ENCODE peak calls at places on chromosomes 4 and X, in nine cellular contexts. One of them, this sample, is unnamed.

GRCh38 chr4:154507170-154507569 is 15.6 kb upstream of the DCHS2 start:
- DNase-seq in AG04450: no peak
- DNase-seq in breast epithelium: no peak
- DNase-seq in ascending aorta: no peak
- DNase-seq in lung: no peak
- DNase-seq in AG09309: no peak
- DNase-seq in ovary: no peak
- DNase-seq in PC-3: peak
- DNase-seq in mucosa of descending colon: no peak
- DNase-seq in this sample: no peak

GRCh38 chrX:80285131-80285773 is 135.0 kb upstream of the TENT5D start:
- DNase-seq in breast epithelium: no peak
- DNase-seq in ascending aorta: no peak
- DNase-seq in lung: no peak
- DNase-seq in AG04450: no peak
- DNase-seq in ovary: no peak
- DNase-seq in mucosa of descending colon: no peak
- DNase-seq in PC-3: peak
- DNase-seq in AG09309: peak
- DNase-seq in this sample: no peak

GRCh38 chrX:19649227-19650009 is 134.1 kb upstream of the MAP3K15 start:
- DNase-seq in ovary: no peak
- DNase-seq in ascending aorta: no peak
- DNase-seq in mucosa of descending colon: no peak
- DNase-seq in lung: no peak
- DNase-seq in PC-3: no peak
- DNase-seq in breast epithelium: no peak
- DNase-seq in AG04450: no peak
- DNase-seq in AG09309: peak
- DNase-seq in this sample: no peak

GRCh38 chrX:20274121-20274520 is 7.4 kb upstream of the RPS6KA3 start:
- DNase-seq in PC-3: no peak
- DNase-seq in ovary: no peak
- DNase-seq in lung: no peak
- DNase-seq in AG09309: no peak
- DNase-seq in AG04450: no peak
- DNase-seq in mucosa of descending colon: no peak
- DNase-seq in ascending aorta: no peak
- DNase-seq in breast epithelium: no peak
- DNase-seq in this sample: no peak

GRCh38 chr4:74118600-74119351 is 19.8 kb upstream of the CXCL2 start:
- DNase-seq in ovary: no peak
- DNase-seq in breast epithelium: no peak
- DNase-seq in lung: no peak
- DNase-seq in AG09309: no peak
- DNase-seq in PC-3: no peak
- DNase-seq in mucosa of descending colon: no peak
- DNase-seq in ascending aorta: no peak
- DNase-seq in AG04450: no peak
- DNase-seq in this sample: no peak

GRCh38 chr4:3293410-3294391 is 880 bp downstream of the RGS12 start:
- DNase-seq in breast epithelium: peak
- DNase-seq in lung: no peak
- DNase-seq in AG09309: no peak
- DNase-seq in PC-3: no peak
- DNase-seq in ascending aorta: peak
- DNase-seq in mucosa of descending colon: peak
- DNase-seq in ovary: peak
- DNase-seq in AG04450: no peak
- DNase-seq in this sample: no peak

GRCh38 chr4:151865327-151865726 is 104.5 kb upstream of the GATB start:
- DNase-seq in ovary: no peak
- DNase-seq in AG09309: no peak
- DNase-seq in lung: peak
- DNase-seq in ascending aorta: peak
- DNase-seq in AG04450: no peak
- DNase-seq in breast epithelium: no peak
- DNase-seq in mucosa of descending colon: peak
- DNase-seq in PC-3: no peak
- DNase-seq in this sample: no peak

GRCh38 chr4:11436084-11436483 is 7.4 kb upstream of the HS3ST1 start:
- DNase-seq in ovary: no peak
- DNase-seq in breast epithelium: no peak
- DNase-seq in PC-3: no peak
- DNase-seq in mucosa of descending colon: no peak
- DNase-seq in lung: no peak
- DNase-seq in AG04450: no peak
- DNase-seq in AG09309: no peak
- DNase-seq in ascending aorta: no peak
- DNase-seq in this sample: no peak

GRCh38 chr4:53563824-53564223 is 27.5 kb downstream of the LNX1 start:
- DNase-seq in breast epithelium: no peak
- DNase-seq in lung: no peak
- DNase-seq in ovary: no peak
- DNase-seq in PC-3: peak
- DNase-seq in AG09309: peak
- DNase-seq in AG04450: peak
- DNase-seq in ascending aorta: no peak
- DNase-seq in mucosa of descending colon: no peak
- DNase-seq in this sample: peak

GRCh38 chrX:154592505-154592904 is 7.6 kb downstream of the CTAG1A start:
- DNase-seq in ascending aorta: peak
- DNase-seq in AG09309: no peak
- DNase-seq in mucosa of descending colon: no peak
- DNase-seq in PC-3: no peak
- DNase-seq in ovary: no peak
- DNase-seq in AG04450: no peak
- DNase-seq in breast epithelium: no peak
- DNase-seq in lung: no peak
- DNase-seq in this sample: no peak

GRCh38 chr4:76023381-76023780 is at the start of gene CXCL10:
- DNase-seq in ascending aorta: no peak
- DNase-seq in AG09309: no peak
- DNase-seq in PC-3: no peak
- DNase-seq in ovary: no peak
- DNase-seq in breast epithelium: no peak
- DNase-seq in AG04450: no peak
- DNase-seq in mucosa of descending colon: no peak
- DNase-seq in lung: no peak
- DNase-seq in this sample: no peak

GRCh38 chr4:13544556-13545393 is 467 bp upstream of the NKX3-2 start:
- DNase-seq in AG04450: peak
- DNase-seq in ovary: no peak
- DNase-seq in mucosa of descending colon: peak
- DNase-seq in AG09309: no peak
- DNase-seq in breast epithelium: no peak
- DNase-seq in lung: peak
- DNase-seq in PC-3: peak
- DNase-seq in ascending aorta: no peak
- DNase-seq in this sample: no peak

GRCh38 chr4:13543648-13544555 is at the start of gene NKX3-2:
- DNase-seq in breast epithelium: no peak
- DNase-seq in ovary: no peak
- DNase-seq in mucosa of descending colon: peak
- DNase-seq in PC-3: peak
- DNase-seq in lung: no peak
- DNase-seq in AG04450: no peak
- DNase-seq in AG09309: no peak
- DNase-seq in ascending aorta: no peak
- DNase-seq in this sample: no peak

GRCh38 chr4:13541720-13542576 is 2.4 kb downstream of the NKX3-2 start:
- DNase-seq in ovary: no peak
- DNase-seq in AG09309: no peak
- DNase-seq in ascending aorta: no peak
- DNase-seq in lung: peak
- DNase-seq in mucosa of descending colon: peak
- DNase-seq in PC-3: no peak
- DNase-seq in AG04450: no peak
- DNase-seq in breast epithelium: no peak
- DNase-seq in this sample: no peak

GRCh38 chr4:13542577-13543042 is 1.7 kb downstream of the NKX3-2 start:
- DNase-seq in mucosa of descending colon: no peak
- DNase-seq in lung: no peak
- DNase-seq in AG09309: no peak
- DNase-seq in ascending aorta: no peak
- DNase-seq in AG04450: no peak
- DNase-seq in ovary: no peak
- DNase-seq in breast epithelium: no peak
- DNase-seq in PC-3: no peak
- DNase-seq in this sample: no peak

GRCh38 chr4:13543091-13543581 is 1.2 kb downstream of the NKX3-2 start:
- DNase-seq in PC-3: no peak
- DNase-seq in mucosa of descending colon: no peak
- DNase-seq in breast epithelium: no peak
- DNase-seq in AG09309: no peak
- DNase-seq in lung: no peak
- DNase-seq in ovary: no peak
- DNase-seq in AG04450: no peak
- DNase-seq in ascending aorta: no peak
- DNase-seq in this sample: no peak
- H3K4me3 ChIP-seq in PC-3: no peak
- H3K4me3 ChIP-seq in mucosa of descending colon: no peak
- H3K4me3 ChIP-seq in breast epithelium: no peak
- H3K4me3 ChIP-seq in AG09309: no peak
- H3K4me3 ChIP-seq in lung: no peak
- H3K4me3 ChIP-seq in ovary: no peak
- H3K4me3 ChIP-seq in AG04450: no peak
- H3K4me3 ChIP-seq in ascending aorta: no peak
- H3K4me3 ChIP-seq in this sample: no peak

DNA sequence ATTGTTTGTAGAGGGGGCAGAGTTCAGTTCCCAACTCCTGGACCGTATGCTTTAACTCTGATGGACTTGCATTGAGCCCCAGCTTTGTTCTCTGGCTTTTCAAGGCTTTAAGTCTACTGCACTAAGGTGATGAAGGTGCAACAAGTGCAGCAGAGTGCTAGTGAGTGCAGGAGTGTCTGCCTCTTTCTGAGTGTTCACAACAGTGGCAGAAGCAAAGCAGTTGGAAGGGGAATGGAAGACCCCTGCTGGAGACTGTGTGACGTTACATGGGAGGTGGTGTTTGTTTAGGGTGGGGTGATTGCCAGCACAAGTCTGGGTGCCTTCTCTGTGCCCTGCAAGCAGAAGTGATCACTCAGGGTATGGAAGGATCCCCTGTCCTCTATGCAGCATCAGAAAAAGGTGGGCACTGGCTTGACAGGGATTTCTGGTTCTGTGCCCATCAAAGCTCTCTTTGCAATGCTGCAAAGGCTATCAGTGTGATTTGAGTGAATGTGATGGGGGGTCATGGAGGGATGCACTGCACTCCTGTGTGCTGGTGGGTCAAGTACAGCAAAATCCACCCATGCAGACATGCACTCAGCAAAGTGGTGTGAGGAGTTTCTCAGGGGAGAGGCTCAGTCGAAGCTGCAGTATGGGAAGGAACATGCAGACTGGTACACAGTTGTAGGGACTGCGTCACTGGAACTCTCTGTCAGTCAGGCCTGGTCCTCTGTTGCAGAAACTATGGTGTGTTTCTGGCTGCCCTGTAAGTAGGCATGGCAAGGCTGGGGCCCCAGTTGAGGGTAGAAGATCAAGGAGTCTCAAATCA is 70.9 kb upstream of the UGT2B7 start:
- DNase-seq in ascending aorta: no peak
- DNase-seq in mucosa of descending colon: no peak
- DNase-seq in ovary: no peak
- DNase-seq in breast epithelium: no peak
- DNase-seq in AG04450: no peak
- DNase-seq in PC-3: peak
- DNase-seq in lung: no peak
- DNase-seq in AG09309: no peak
- DNase-seq in this sample: no peak
- TF ChIP-seq CTCF in ascending aorta: no peak
- TF ChIP-seq CTCF in mucosa of descending colon: no peak
- TF ChIP-seq CTCF in ovary: no peak
- TF ChIP-seq CTCF in breast epithelium: no peak
- TF ChIP-seq CTCF in AG04450: peak
- TF ChIP-seq CTCF in PC-3: peak
- TF ChIP-seq CTCF in lung: no peak
- TF ChIP-seq CTCF in AG09309: no peak
- TF ChIP-seq CTCF in this sample: peak

DNA sequence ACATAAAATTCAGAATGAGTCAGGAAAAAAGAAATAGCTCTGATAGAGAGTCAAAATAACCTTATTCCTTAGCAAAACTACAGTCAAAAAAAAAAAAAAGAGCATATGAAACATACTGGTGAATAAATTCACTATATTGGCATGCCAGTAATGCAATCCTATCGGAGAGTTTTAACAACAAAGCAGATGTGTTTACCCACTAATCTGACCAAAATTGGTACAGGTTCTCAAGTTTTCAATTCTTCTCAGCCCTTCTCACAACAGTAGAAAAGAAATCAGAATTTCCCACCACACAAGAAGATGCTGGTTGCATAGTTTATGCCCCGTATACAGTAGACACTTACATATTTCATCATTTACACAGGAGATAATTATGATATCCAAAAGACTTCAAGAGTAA is 59.4 kb downstream of the LCORL start:
- DNase-seq in AG04450: no peak
- DNase-seq in AG09309: peak
- DNase-seq in ascending aorta: no peak
- DNase-seq in breast epithelium: no peak
- DNase-seq in ovary: no peak
- DNase-seq in lung: no peak
- DNase-seq in mucosa of descending colon: no peak
- DNase-seq in PC-3: no peak
- DNase-seq in this sample: no peak
- H3K4me3 ChIP-seq in AG04450: no peak
- H3K4me3 ChIP-seq in AG09309: no peak
- H3K4me3 ChIP-seq in ascending aorta: no peak
- H3K4me3 ChIP-seq in breast epithelium: no peak
- H3K4me3 ChIP-seq in ovary: no peak
- H3K4me3 ChIP-seq in lung: no peak
- H3K4me3 ChIP-seq in mucosa of descending colon: no peak
- H3K4me3 ChIP-seq in PC-3: no peak
- H3K4me3 ChIP-seq in this sample: no peak

DNA sequence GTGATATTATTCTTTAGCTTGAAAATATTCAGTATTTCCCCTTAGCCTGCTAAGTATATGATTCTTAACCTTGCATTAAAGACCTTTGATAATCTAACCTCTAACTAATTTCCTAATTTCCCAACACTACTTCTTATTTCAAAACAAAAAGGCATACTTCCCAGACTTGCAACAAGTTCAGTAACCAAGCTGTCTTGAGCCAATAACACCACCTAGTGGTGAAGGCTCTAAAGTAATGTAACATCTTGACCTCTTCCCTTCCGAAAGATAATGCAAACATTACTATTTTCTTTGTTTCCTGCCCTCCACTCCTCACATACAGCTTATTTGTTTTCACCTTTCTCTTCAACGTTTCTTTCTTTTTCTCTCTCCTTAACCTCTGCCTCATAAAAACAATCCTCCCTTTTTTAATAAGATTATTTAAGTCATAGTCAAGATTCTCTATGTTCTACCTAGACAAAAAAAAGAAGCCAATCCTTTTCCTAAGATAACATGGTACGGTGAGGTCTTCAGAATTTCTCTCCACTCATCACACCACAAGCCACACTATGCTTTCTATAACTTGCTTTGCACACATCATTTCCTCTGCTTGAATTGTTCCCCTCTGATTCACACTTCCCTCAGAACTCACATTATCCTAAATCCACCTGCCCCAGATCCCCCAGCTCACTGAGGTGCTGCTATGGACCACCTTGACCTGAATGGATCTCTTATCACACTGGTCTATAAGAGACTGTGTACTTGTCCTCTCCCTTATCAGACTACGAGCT is 3.5 kb downstream of the FAT1 start:
- DNase-seq in ascending aorta: no peak
- DNase-seq in breast epithelium: no peak
- DNase-seq in ovary: no peak
- DNase-seq in AG04450: no peak
- DNase-seq in PC-3: peak
- DNase-seq in mucosa of descending colon: no peak
- DNase-seq in lung: no peak
- DNase-seq in AG09309: no peak
- DNase-seq in this sample: no peak
- TF ChIP-seq CTCF in ascending aorta: peak
- TF ChIP-seq CTCF in breast epithelium: peak
- TF ChIP-seq CTCF in ovary: no peak
- TF ChIP-seq CTCF in AG04450: peak
- TF ChIP-seq CTCF in PC-3: peak
- TF ChIP-seq CTCF in mucosa of descending colon: no peak
- TF ChIP-seq CTCF in lung: no peak
- TF ChIP-seq CTCF in AG09309: peak
- TF ChIP-seq CTCF in this sample: peak